ENCODE peak calls at places on chromosomes 6 and 20, in five cellular contexts. L is neuronal stem cell, C is IMR-90, X is H1, J is trophoblast cell. T is an unnamed sample.

GRCh38 chr20:34713194-34713943 is 9.2 kb downstream of the TP53INP2 start:
- DNase-seq in X (no peak), C (peak), L (no peak), J (peak), T (peak)

GRCh38 chr6:127186889-127187288 is 68.4 kb downstream of the RSPO3 start:
- DNase-seq in C (no peak), J (peak), X (peak), L (no peak), T (no peak)

GRCh38 chr20:31823360-31824124 is 4.4 kb downstream of the MYLK2 start:
- DNase-seq in L (no peak), C (no peak), J (no peak), X (no peak), T (no peak)

GRCh38 chr6:159890201-159890600 is 587 bp upstream of the MAS1 start:
- DNase-seq in J (no peak), X (no peak), L (no peak), C (no peak), T (no peak)

GRCh38 chr6:110529355-110529754 is 52.9 kb upstream of the SLC22A16 start:
- DNase-seq in C (peak), L (no peak), X (no peak), J (no peak), T (peak)

GRCh38 chr6:72589096-72589495 is 32.8 kb upstream of the KCNQ5 start:
- DNase-seq in C (peak), X (no peak), J (no peak), L (no peak), T (no peak)

GRCh38 chr6:99641270-99641669 is 34.6 kb downstream of the PRDM13 start:
- DNase-seq in L (no peak), C (no peak), J (no peak), X (no peak), T (no peak)

GRCh38 chr6:140544431-140544830 is 1170.0 kb upstream of the CITED2 start:
- DNase-seq in J (no peak), X (no peak), C (no peak), L (no peak), T (no peak)

GRCh38 chr6:40708049-40708448 is 120.9 kb upstream of the LRFN2 start:
- DNase-seq in J (no peak), C (no peak), X (no peak), L (no peak), T (no peak)

GRCh38 chr6:3137057-3137777 is 18.7 kb downstream of the BPHL start:
- DNase-seq in X (no peak), J (no peak), C (peak), L (no peak), T (peak)

GRCh38 chr6:139883776-139884175 is 509.3 kb upstream of the CITED2 start:
- DNase-seq in X (no peak), L (no peak), J (no peak), C (peak), T (peak)

GRCh38 chr20:46367234-46367633 is 39.2 kb downstream of the ELMO2 start:
- DNase-seq in J (no peak), L (no peak), X (no peak), C (no peak), T (no peak)

GRCh38 chr6:139732451-139732850 is 358.0 kb upstream of the CITED2 start:
- DNase-seq in X (no peak), J (no peak), L (no peak), C (peak), T (peak)

GRCh38 chr20:13996265-13996664 is 949 bp downstream of the MACROD2 start:
- DNase-seq in L (no peak), C (no peak), J (no peak), X (no peak), T (no peak)

GRCh38 chr6:44202332-44202971 is 14.3 kb upstream of the MYMX start:
- DNase-seq in C (no peak), L (no peak), X (peak), J (no peak), T (no peak)

GRCh38 chr6:139433647-139434419 is 59.4 kb upstream of the CITED2 start:
- DNase-seq in X (no peak), L (no peak), J (no peak), C (peak), T (no peak)

GRCh38 chr20:63979549-63980316 is at the start of gene SAMD10:
- DNase-seq in X (peak), C (peak), L (no peak), J (no peak), T (peak)

GRCh38 chr20:47353697-47354387 is 2.7 kb downstream of the ZMYND8 start:
- DNase-seq in L (no peak), C (no peak), X (no peak), J (no peak), T (peak)

GRCh38 chr6:168158280-168158979 is 79.4 kb upstream of the FRMD1 start:
- DNase-seq in J (no peak), X (peak), C (no peak), L (no peak), T (peak)

GRCh38 chr6:143675946-143676345 is 1.8 kb upstream of the PHACTR2 start:
- DNase-seq in X (no peak), J (peak), L (no peak), C (peak), T (peak)

GRCh38 chr20:3706774-3707507 is 5.5 kb downstream of the SIGLEC1 start:
- DNase-seq in J (no peak), L (no peak), X (no peak), C (peak), T (peak)

GRCh38 chr20:41052742-41053419 is 24.3 kb downstream of the TOP1 start:
- DNase-seq in J (peak), L (no peak), C (peak), X (no peak), T (peak)

GRCh38 chr6:4510906-4511625 is 265.1 kb upstream of the CDYL start:
- DNase-seq in C (no peak), J (no peak), X (no peak), L (no peak), T (no peak)

GRCh38 chr6:72552938-72553337 is 68.9 kb upstream of the KCNQ5 start:
- DNase-seq in C (peak), L (no peak), J (no peak), X (no peak), T (peak)

GRCh38 chr6:18053071-18053475 is 65.6 kb upstream of the KIF13A start:
- DNase-seq in C (peak), X (no peak), L (no peak), J (peak), T (peak)

GRCh38 chr6:105482227-105482839 is 79.5 kb upstream of the PREP start:
- DNase-seq in C (peak), L (no peak), J (no peak), X (no peak), T (peak)

GRCh38 chr6:111644893-111645430 is 39.3 kb upstream of the TRAF3IP2 start:
- DNase-seq in C (no peak), L (no peak), J (no peak), X (no peak), T (no peak)

GRCh38 chr6:110095101-110095500 is 84.4 kb downstream of the WASF1 start:
- DNase-seq in J (no peak), L (no peak), C (no peak), X (no peak), T (peak)

GRCh38 chr20:35637266-35637665 is 21.6 kb downstream of the SPAG4 start:
- DNase-seq in X (no peak), C (no peak), L (no peak), J (no peak), T (no peak)

GRCh38 chr6:48736486-48737206 is 625.6 kb upstream of the PTCHD4 start:
- DNase-seq in L (no peak), C (peak), X (no peak), J (no peak), T (peak)

GRCh38 chr6:134830945-134831344 is 119.0 kb downstream of the ALDH8A1 start:
- DNase-seq in L (no peak), X (no peak), J (no peak), C (no peak), T (no peak)

GRCh38 chr6:16216501-16217155 is 21.8 kb upstream of the GMPR start:
- DNase-seq in C (no peak), L (no peak), J (no peak), X (peak), T (no peak)

GRCh38 chr6:23505021-23505420 is 621.0 kb upstream of the NRSN1 start:
- DNase-seq in L (no peak), X (no peak), C (peak), J (no peak), T (peak)

GRCh38 chr6:89989742-89990141 is 95.5 kb downstream of the GJA10 start:
- DNase-seq in L (no peak), J (peak), X (no peak), C (peak), T (peak)

GRCh38 chr6:79494841-79495240 is 42.4 kb downstream of the LCA5 start:
- DNase-seq in X (peak), C (no peak), J (no peak), L (no peak), T (no peak)

DNA sequence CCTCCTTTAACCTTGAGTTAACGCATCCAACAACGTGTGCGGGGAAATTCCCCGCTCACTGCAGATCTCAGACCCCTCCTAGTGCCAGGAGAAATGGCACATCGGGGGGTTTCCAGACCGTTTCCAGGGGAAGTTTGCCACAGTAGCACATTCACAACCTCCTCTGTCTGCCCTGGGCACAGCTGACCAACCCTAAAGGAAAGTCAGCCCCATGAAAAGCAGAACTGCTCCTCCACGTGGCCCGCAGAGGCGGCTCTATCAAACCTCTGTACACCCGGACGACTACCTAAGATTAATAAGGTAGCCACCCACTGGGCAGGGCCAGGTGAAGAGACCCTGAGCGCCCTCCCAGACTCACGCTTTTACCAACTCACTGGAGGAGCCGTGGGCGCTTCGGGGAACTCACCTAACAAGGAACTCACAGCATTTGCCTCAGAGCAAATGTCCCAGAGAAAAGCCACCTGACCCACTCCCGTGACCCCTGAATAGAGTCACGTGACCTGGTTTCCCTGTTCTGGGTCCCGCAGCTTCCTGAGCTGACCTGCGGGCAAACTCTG is 93.1 kb downstream of the PRND start:
- DNase-seq in J (peak), L (no peak), X (no peak), C (no peak), T (no peak)
- H4K91ac ChIP-seq in J (no peak), L (no peak), X (no peak), C (no peak), T (no peak)

GRCh38 chr6:70956451-70957283 is at the start of gene B3GAT2:
- DNase-seq in L (peak), C (peak), X (peak), J (no peak), T (peak)

GRCh38 chr6:70955441-70956190 is 1.2 kb downstream of the B3GAT2 start:
- DNase-seq in J (peak), L (peak), C (peak), X (peak), T (peak)

GRCh38 chr6:70957284-70957617 is 391 bp upstream of the B3GAT2 start:
- DNase-seq in C (no peak), J (no peak), L (peak), X (no peak), T (no peak)

GRCh38 chr6:70956191-70956450 is 739 bp downstream of the B3GAT2 start:
- DNase-seq in J (no peak), L (no peak), X (no peak), C (no peak), T (no peak)

DNA sequence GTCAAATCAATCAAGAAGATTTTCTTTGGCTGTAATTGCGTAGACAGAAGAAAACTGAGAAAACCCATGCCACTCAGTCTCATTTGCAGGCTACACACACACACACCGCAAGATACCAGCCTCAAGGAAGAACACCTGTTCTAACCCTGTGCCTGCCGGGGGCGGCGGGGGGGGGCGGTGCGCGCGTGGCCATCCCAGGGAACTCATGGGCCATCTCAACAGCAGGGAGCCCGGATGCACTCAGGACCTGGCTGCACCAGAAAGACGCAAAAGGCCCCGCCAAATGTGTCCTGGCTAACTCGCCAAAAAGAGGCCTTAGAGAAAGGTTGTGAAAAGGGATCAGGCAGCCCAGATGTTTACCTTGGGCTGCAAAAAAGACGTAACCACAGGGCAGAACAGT is 2.1 kb downstream of the B3GAT2 start:
- DNase-seq in C (no peak), X (peak), L (no peak), J (no peak), T (no peak)
- H3K4me3 ChIP-seq in C (no peak), X (no peak), L (no peak), J (no peak), T (no peak)

GRCh38 chr20:44208770-44209169 is 1.8 kb downstream of the OSER1 start:
- DNase-seq in L (no peak), J (peak), X (no peak), C (peak), T (peak)

GRCh38 chr20:44210422-44211176 is at the start of gene OSER1:
- DNase-seq in J (peak), C (peak), L (peak), X (peak), T (peak)

GRCh38 chr20:44208165-44208564 is 2.4 kb downstream of the OSER1 start:
- DNase-seq in X (no peak), L (no peak), J (no peak), C (no peak), T (no peak)

GRCh38 chr20:44211177-44212039 is 837 bp upstream of the OSER1 start:
- DNase-seq in X (no peak), L (no peak), J (no peak), C (peak), T (peak)

GRCh38 chr20:44209691-44210421 is 715 bp downstream of the OSER1 start:
- DNase-seq in L (peak), C (peak), X (peak), J (no peak), T (peak)
- H4K91ac ChIP-seq in L (peak), C (peak), X (no peak), J (peak), T (no peak)

GRCh38 chr6:156840136-156840535 is 63.0 kb downstream of the ARID1B start:
- DNase-seq in J (no peak), X (no peak), C (no peak), L (no peak), T (no peak)
- H3K4me3 ChIP-seq in J (no peak), X (no peak), C (no peak), L (no peak), T (peak)

GRCh38 chr6:34233867-34234266 is 2.8 kb upstream of the HMGA1 start:
- DNase-seq in L (no peak), J (no peak), X (no peak), C (no peak), T (no peak)

GRCh38 chr6:34235605-34236422 is 859 bp upstream of the HMGA1 start:
- DNase-seq in L (peak), C (peak), J (peak), X (peak), T (peak)

GRCh38 chr6:34236423-34237315 is at the start of gene HMGA1:
- DNase-seq in L (peak), J (peak), C (peak), X (peak), T (peak)

GRCh38 chr6:34232901-34233300 is 3.8 kb upstream of the HMGA1 start:
- DNase-seq in X (no peak), L (no peak), C (peak), J (no peak), T (no peak)

GRCh38 chr6:34234667-34235604 is 1.7 kb upstream of the HMGA1 start:
- DNase-seq in J (no peak), C (no peak), L (peak), X (peak), T (no peak)
- H4K91ac ChIP-seq in J (peak), C (peak), L (peak), X (peak), T (peak)

T was measured in mesenchymal stem cell.